ENCODE peak calls at places on chromosomes 2 and 18, in nine cellular contexts. X is CD8-positive, alpha-beta memory T cell; D is uterus; J is GM23248; Q is CD4-positive, CD25-positive, alpha-beta regulatory T cell; U is kidney; L is spleen; K is IMR-90; C is upper lobe of left lung. Z is an unnamed sample.
A peak's percentile ranks its signal among the peaks of the same experiment; 100 is the strongest.

GRCh38 chr2:78992451-78992806 is 33.1 kb upstream of the REG3G start:
- DNase-seq in X (no peak), U (no peak), L (no peak), Q (no peak), D (no peak), K (no peak), C (no peak), J (peak; percentile 34), Z (no peak)

GRCh38 chr2:118130385-118130784 is 42.1 kb downstream of the INSIG2 start:
- DNase-seq in J (no peak), U (no peak), D (no peak), X (no peak), C (no peak), Q (no peak), K (no peak), L (no peak), Z (no peak)

GRCh38 chr2:165401285-165401852 is 68.1 kb upstream of the CSRNP3 start:
- DNase-seq in U (no peak), K (peak; percentile 79), L (no peak), J (peak; percentile 86), Q (peak; percentile 75), C (no peak), D (no peak), X (peak; percentile 17), Z (no peak)

GRCh38 chr2:29463181-29463900 is 348.1 kb downstream of the CLIP4 start:
- DNase-seq in D (no peak), C (no peak), Q (no peak), J (peak; percentile 75), L (no peak), K (peak; percentile 88), U (no peak), X (no peak), Z (no peak)

GRCh38 chr2:222034058-222034457 is 264.7 kb downstream of the PAX3 start:
- DNase-seq in J (no peak), C (peak; percentile 79), Q (no peak), L (no peak), X (no peak), D (no peak), U (no peak), K (no peak), Z (no peak)

GRCh38 chr2:64819774-64820688 is 166.3 kb upstream of the SERTAD2 start:
- DNase-seq in J (peak; percentile 51), K (no peak), U (no peak), X (peak; percentile 70), L (no peak), D (no peak), C (no peak), Q (peak; percentile 91), Z (no peak)

GRCh38 chr2:63840081-63840784 is 1.5 kb upstream of the UGP2 start:
- DNase-seq in K (no peak), D (no peak), L (peak; percentile 75), Q (peak; percentile 62), X (no peak), U (no peak), J (no peak), C (no peak), Z (no peak)

GRCh38 chr18:33051397-33051796 is 278.6 kb upstream of the KLHL14 start:
- DNase-seq in J (peak; percentile 1), Q (no peak), C (no peak), K (no peak), L (no peak), D (no peak), U (no peak), X (no peak), Z (no peak)

GRCh38 chr2:57373530-57373929 is 673.1 kb upstream of the VRK2 start:
- DNase-seq in D (no peak), J (peak; percentile 82), U (no peak), X (no peak), K (peak; percentile 35), Q (no peak), L (no peak), C (no peak), Z (no peak)

GRCh38 chr2:234495076-234495800 is 1.6 kb downstream of the ARL4C start:
- DNase-seq in Q (peak; percentile 72), U (peak; percentile 79), K (peak; percentile 44), J (peak; percentile 45), X (peak; percentile 43), L (peak; percentile 80), C (no peak), D (no peak), Z (peak; percentile 49)

GRCh38 chr2:106189764-106190468 is 4.2 kb downstream of the UXS1 start:
- DNase-seq in L (no peak), J (peak; percentile 67), D (no peak), X (no peak), U (no peak), Q (peak; percentile 17), K (peak; percentile 82), C (no peak), Z (no peak)

GRCh38 chr2:37168217-37168981 is 11.6 kb upstream of the EIF2AK2 start:
- DNase-seq in D (no peak), J (peak; percentile 58), L (no peak), K (peak; percentile 55), C (peak; percentile 27), Q (peak; percentile 47), X (peak; percentile 33), U (no peak), Z (no peak)

GRCh38 chr2:99072556-99072955 is 69.0 kb upstream of the C2orf15 start:
- DNase-seq in X (no peak), Q (no peak), C (peak; percentile 26), J (no peak), U (no peak), K (no peak), D (no peak), L (no peak), Z (no peak)

GRCh38 chr18:44051088-44051487 is 629.6 kb upstream of the SETBP1 start:
- DNase-seq in D (no peak), U (no peak), C (no peak), Q (no peak), X (no peak), L (no peak), J (no peak), K (no peak), Z (no peak)

GRCh38 chr2:200795044-200795443 is 16.7 kb upstream of the BZW1 start:
- DNase-seq in L (no peak), J (peak; percentile 34), U (no peak), K (no peak), X (no peak), D (peak; percentile 26), C (peak; percentile 38), Q (no peak), Z (no peak)

GRCh38 chr2:138814123-138814883 is 34.1 kb upstream of the NXPH2 start:
- DNase-seq in D (no peak), C (no peak), L (no peak), Q (no peak), K (no peak), J (no peak), U (no peak), X (no peak), Z (no peak)

GRCh38 chr2:232162191-232162590 is 200.7 kb downstream of the DIS3L2 start:
- DNase-seq in C (no peak), J (peak; percentile 26), Q (no peak), X (no peak), D (no peak), L (no peak), U (no peak), K (peak; percentile 39), Z (no peak)
- H3K36me3 ChIP-seq in C (no peaks in the 10 kb centered on the region), J (no peaks in the 10 kb centered on the region), Q (peaks cover 31% of the 10 kb centered on the region), X (no peaks in the 10 kb centered on the region), D (no peaks in the 10 kb centered on the region), L (peaks cover 5% of the 10 kb centered on the region), U (peaks cover 12% of the 10 kb centered on the region), K (peaks cover 4% of the 10 kb centered on the region), Z (no peaks in the 10 kb centered on the region)

GRCh38 chr2:95297639-95298395 is 670 bp downstream of the KCNIP3 start:
- DNase-seq in D (no peak), X (no peak), J (no peak), C (no peak), Q (no peak), U (no peak), L (no peak), K (no peak), Z (no peak)
- H3K4me3 ChIP-seq in D (no peak overlapping the region), X (no peak overlapping the region), J (no peak overlapping the region), C (no peak overlapping the region), Q (no peak overlapping the region), U (peak overlapping the region; percentile 35), L (no peak overlapping the region), K (no peak overlapping the region), Z (no peak overlapping the region)

DNA sequence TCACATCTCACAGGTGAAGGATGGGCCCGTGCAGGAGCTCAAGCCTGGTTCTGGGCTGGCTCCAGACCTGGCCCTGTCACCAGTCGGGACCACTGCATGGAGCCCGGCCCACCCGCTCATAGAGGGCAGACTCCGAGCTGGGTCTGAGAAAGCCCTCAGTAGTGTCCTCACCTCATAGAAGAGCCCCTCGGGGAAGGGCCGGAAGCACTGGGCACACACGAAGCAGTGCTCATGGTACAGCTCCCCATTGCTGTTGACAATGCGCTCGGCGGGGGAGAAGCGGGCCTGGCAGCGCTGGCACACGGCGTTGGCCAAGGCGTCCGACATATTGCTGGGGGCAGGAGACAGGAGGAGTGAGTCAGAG is 11.3 kb downstream of the GPR17 start:
- DNase-seq in X (no peak), Q (no peak), C (no peak), U (peak; percentile 55), J (no peak), L (peak; percentile 63), D (no peak), K (no peak), Z (peak; percentile 63)
- H3K4me1 ChIP-seq in X (no peaks in the 10 kb centered on the region), Q (no peaks in the 10 kb centered on the region), C (peaks cover 65% of the 10 kb centered on the region), U (no peaks in the 10 kb centered on the region), J (peaks cover 15% of the 10 kb centered on the region), L (peaks cover 34% of the 10 kb centered on the region), D (no peaks in the 10 kb centered on the region), K (peaks cover 8% of the 10 kb centered on the region), Z (no peaks in the 10 kb centered on the region)

GRCh38 chr2:27067385-27067784 is 4.1 kb downstream of the OST4 start:
- DNase-seq in U (no peak), D (no peak), Q (no peak), X (no peak), J (no peak), L (no peak), K (no peak), C (no peak), Z (no peak)

GRCh38 chr2:27060323-27060722 is 8.9 kb downstream of the AGBL5 start:
- DNase-seq in L (no peak), J (no peak), U (no peak), X (no peak), D (no peak), C (no peak), Q (no peak), K (no peak), Z (no peak)

GRCh38 chr2:27069961-27070618 is 1.4 kb downstream of the OST4 start:
- DNase-seq in L (peak; percentile 64), D (no peak), K (no peak), C (no peak), Q (no peak), X (no peak), U (no peak), J (no peak), Z (no peak)

GRCh38 chr2:27069436-27069835 is 2.0 kb downstream of the OST4 start:
- DNase-seq in K (no peak), D (no peak), C (no peak), J (no peak), X (no peak), L (peak; percentile 71), Q (no peak), U (no peak), Z (no peak)

DNA sequence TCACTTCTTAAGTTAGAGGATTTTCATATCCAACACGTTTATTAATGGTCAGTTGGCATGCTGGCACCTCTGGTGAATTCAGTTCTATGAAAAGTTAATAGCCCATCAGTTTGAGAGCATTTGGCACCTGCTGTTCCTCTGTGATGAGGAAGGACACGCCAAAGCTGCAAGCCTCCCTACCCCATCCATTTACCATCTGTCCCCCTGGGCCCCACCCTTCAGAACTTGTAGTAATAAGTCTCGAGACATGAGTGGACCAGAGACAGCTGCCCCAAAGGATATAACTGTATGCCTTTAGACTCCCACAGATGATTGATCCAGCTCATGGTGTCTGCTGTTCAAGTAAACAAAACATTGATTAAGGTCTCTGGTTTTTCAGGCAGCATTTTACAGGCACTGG is 6.3 kb downstream of the OST4 start:
- DNase-seq in C (no peak), Q (no peak), X (no peak), K (no peak), L (no peak), D (no peak), U (no peak), J (no peak), Z (no peak)
- H3K36me3 ChIP-seq in C (no peaks in the 10 kb centered on the region), Q (peaks cover 39% of the 10 kb centered on the region), X (peaks cover 25% of the 10 kb centered on the region), K (peaks cover 36% of the 10 kb centered on the region), L (no peaks in the 10 kb centered on the region), D (no peaks in the 10 kb centered on the region), U (peaks cover 20% of the 10 kb centered on the region), J (peaks cover 17% of the 10 kb centered on the region), Z (no peaks in the 10 kb centered on the region)